ENCODE peak calls at places on chromosome 9, in eight cellular contexts. E, A, I, H, C, Z, W and L are unnamed samples.

GRCh38 chr9:134379774-134380431 is 53.6 kb downstream of the RXRA start:
- DNase-seq in H (no peak), Z (no peak), I (no peak), E (no peak), A (no peak), C (no peak), W (no peak), L (peak)

GRCh38 chr9:38668791-38669466 is 48.5 kb upstream of the ANKRD18A start:
- DNase-seq in H (no peak), Z (no peak), E (no peak), I (no peak), A (no peak), W (no peak), C (no peak), L (no peak)

GRCh38 chr9:121214005-121214404 is 12.3 kb upstream of the RAB14 start:
- DNase-seq in Z (no peak), E (no peak), C (no peak), H (no peak), A (no peak), W (no peak), I (no peak), L (no peak)

GRCh38 chr9:83920469-83920941 is 727 bp downstream of the KIF27 start:
- DNase-seq in E (no peak), Z (no peak), A (no peak), I (peak), C (no peak), H (no peak), W (no peak), L (peak)

GRCh38 chr9:122444366-122444765 is 33.4 kb downstream of the OR1J1 start:
- DNase-seq in W (no peak), I (no peak), C (no peak), A (no peak), H (no peak), E (no peak), Z (no peak), L (peak)

GRCh38 chr9:81902191-81902590 is 26.0 kb upstream of the SPATA31D4 start:
- DNase-seq in C (no peak), I (no peak), W (no peak), E (no peak), Z (no peak), H (no peak), A (no peak), L (no peak)

GRCh38 chr9:135693265-135693664 is 6.0 kb downstream of the SOHLH1 start:
- DNase-seq in C (no peak), I (peak), E (no peak), W (no peak), Z (no peak), A (no peak), H (no peak), L (no peak)

GRCh38 chr9:120109242-120109641 is 470.7 kb downstream of the CDK5RAP2 start:
- DNase-seq in H (no peak), A (no peak), I (no peak), W (no peak), C (peak), Z (peak), E (no peak), L (no peak)

GRCh38 chr9:128078504-128079434 is 10.7 kb downstream of the SLC25A25 start:
- DNase-seq in E (no peak), H (no peak), C (no peak), Z (no peak), W (no peak), I (no peak), A (no peak), L (no peak)

GRCh38 chr9:18580146-18580545 is 106.2 kb downstream of the ADAMTSL1 start:
- DNase-seq in A (no peak), I (no peak), C (no peak), Z (no peak), H (no peak), W (no peak), E (no peak), L (no peak)

GRCh38 chr9:123232332-123232731 is 36.1 kb downstream of the STRBP start:
- DNase-seq in H (no peak), Z (no peak), C (no peak), E (no peak), I (no peak), W (no peak), A (no peak), L (no peak)

GRCh38 chr9:113244556-113244955 is 23.2 kb downstream of the SLC31A1 start:
- DNase-seq in I (no peak), C (no peak), A (no peak), H (no peak), W (no peak), Z (no peak), E (no peak), L (no peak)

GRCh38 chr9:124834586-124834985 is 18.7 kb upstream of the WDR38 start:
- DNase-seq in Z (no peak), W (no peak), E (no peak), A (no peak), C (no peak), H (no peak), I (no peak), L (peak)

GRCh38 chr9:99269429-99269828 is 47.3 kb downstream of the SEC61B start:
- DNase-seq in Z (no peak), H (no peak), A (no peak), I (no peak), E (no peak), W (no peak), C (no peak), L (no peak)

GRCh38 chr9:133676450-133676849 is 40.3 kb downstream of the DBH start:
- DNase-seq in A (no peak), Z (no peak), W (no peak), H (no peak), C (no peak), I (no peak), E (peak), L (no peak)

GRCh38 chr9:123599781-123600180 is 243.8 kb downstream of the CRB2 start:
- DNase-seq in H (no peak), Z (no peak), C (no peak), W (no peak), I (no peak), A (no peak), E (no peak), L (no peak)

GRCh38 chr9:134661791-134662142 is 20.2 kb downstream of the COL5A1 start:
- DNase-seq in A (no peak), W (no peak), E (no peak), I (no peak), H (peak), Z (no peak), C (no peak), L (peak)

GRCh38 chr9:33375238-33375840 is 27.0 kb downstream of the AQP7 start:
- DNase-seq in Z (peak), E (no peak), W (no peak), I (no peak), C (no peak), A (no peak), H (no peak), L (peak)

GRCh38 chr9:131347376-131348020 is 46.4 kb upstream of the PRRC2B start:
- DNase-seq in I (no peak), Z (no peak), W (no peak), E (peak), A (no peak), H (no peak), C (no peak), L (peak)

GRCh38 chr9:83623634-83623991 is 670 bp downstream of the IDNK start:
- DNase-seq in W (no peak), C (no peak), H (no peak), I (no peak), Z (no peak), E (no peak), A (no peak), L (peak)

GRCh38 chr9:6418764-6419163 is 5.8 kb downstream of the UHRF2 start:
- DNase-seq in C (no peak), Z (no peak), W (no peak), H (no peak), A (no peak), E (no peak), I (no peak), L (no peak)

GRCh38 chr9:111050819-111051218 is 12.5 kb upstream of the LPAR1 start:
- DNase-seq in I (no peak), C (no peak), W (no peak), E (no peak), H (no peak), A (no peak), Z (no peak), L (no peak)

GRCh38 chr9:129391215-129391614 is 213.2 kb upstream of the IER5L start:
- DNase-seq in C (no peak), W (no peak), Z (no peak), I (no peak), E (no peak), A (no peak), H (no peak), L (no peak)

GRCh38 chr9:88537743-88538055 is 2.7 kb downstream of the NXNL2 start:
- DNase-seq in E (no peak), C (peak), I (peak), W (peak), H (peak), Z (no peak), A (peak), L (peak)

GRCh38 chr9:97398999-97399758 is 12.7 kb upstream of the TDRD7 start:
- DNase-seq in Z (peak), I (peak), H (peak), A (peak), W (no peak), C (peak), E (peak), L (peak)

GRCh38 chr9:135340726-135341475 is 138.7 kb upstream of the PPP1R26 start:
- DNase-seq in C (no peak), H (no peak), W (no peak), A (no peak), I (no peak), Z (no peak), E (no peak), L (no peak)

GRCh38 chr9:23730364-23730763 is 95.7 kb downstream of the ELAVL2 start:
- DNase-seq in W (no peak), H (no peak), E (no peak), Z (no peak), C (no peak), A (no peak), I (no peak), L (no peak)

GRCh38 chr9:84850830-84851372 is 181.4 kb downstream of the NTRK2 start:
- DNase-seq in Z (no peak), W (no peak), C (no peak), A (no peak), E (no peak), H (no peak), I (no peak), L (no peak)

GRCh38 chr9:37604296-37604695 is 11.9 kb upstream of the TOMM5 start:
- DNase-seq in A (no peak), W (no peak), C (no peak), E (no peak), Z (no peak), H (no peak), I (no peak), L (no peak)

GRCh38 chr9:126661521-126662251 is 48.0 kb downstream of the LMX1B start:
- DNase-seq in H (no peak), C (peak), I (no peak), E (no peak), Z (no peak), W (no peak), A (no peak), L (peak)

GRCh38 chr9:135666534-135667402 is 3.7 kb downstream of the LCN9 start:
- DNase-seq in I (no peak), W (no peak), H (peak), Z (no peak), C (no peak), E (no peak), A (no peak), L (no peak)